ENCODE peak calls at places on chromosomes 12 and 14, in six cellular contexts. One of them, this sample, is unnamed.

GRCh38 chr12:74689071-74689655 is 151.5 kb downstream of the ATXN7L3B start:
- DNase-seq in anterior cingulate cortex: no peak
- DNase-seq in Kasumi-1: peak
- DNase-seq in cardiac septum: no peak
- DNase-seq in neural progenitor cell: peak
- DNase-seq in activated CD4-positive, alpha-beta T cell treated with anti-CD3 and anti-CD28 coated beads, Interleukin-2, amount 10 ng/mL, durations not matched to agents 7 days and 5 days: no peak
- DNase-seq in this sample: no peak

GRCh38 chr14:75793806-75794205 is 132.8 kb downstream of the TTLL5 start:
- DNase-seq in anterior cingulate cortex: no peak
- DNase-seq in Kasumi-1: peak
- DNase-seq in cardiac septum: no peak
- DNase-seq in neural progenitor cell: no peak
- DNase-seq in activated CD4-positive, alpha-beta T cell treated with anti-CD3 and anti-CD28 coated beads, Interleukin-2, amount 10 ng/mL, durations not matched to agents 7 days and 5 days: no peak
- DNase-seq in this sample: no peak

GRCh38 chr14:74913986-74914573 is 9.0 kb downstream of the RPS6KL1 start:
- DNase-seq in anterior cingulate cortex: peak
- DNase-seq in Kasumi-1: peak
- DNase-seq in cardiac septum: peak
- DNase-seq in neural progenitor cell: peak
- DNase-seq in activated CD4-positive, alpha-beta T cell treated with anti-CD3 and anti-CD28 coated beads, Interleukin-2, amount 10 ng/mL, durations not matched to agents 7 days and 5 days: peak
- DNase-seq in this sample: peak

GRCh38 chr12:42873401-42873800 is 283.9 kb upstream of the PRICKLE1 start:
- DNase-seq in anterior cingulate cortex: no peak
- DNase-seq in Kasumi-1: no peak
- DNase-seq in cardiac septum: no peak
- DNase-seq in neural progenitor cell: no peak
- DNase-seq in activated CD4-positive, alpha-beta T cell treated with anti-CD3 and anti-CD28 coated beads, Interleukin-2, amount 10 ng/mL, durations not matched to agents 7 days and 5 days: no peak
- DNase-seq in this sample: no peak

GRCh38 chr12:52798671-52799497 is 3.0 kb upstream of the KRT3 start:
- DNase-seq in anterior cingulate cortex: no peak
- DNase-seq in Kasumi-1: no peak
- DNase-seq in cardiac septum: no peak
- DNase-seq in neural progenitor cell: no peak
- DNase-seq in activated CD4-positive, alpha-beta T cell treated with anti-CD3 and anti-CD28 coated beads, Interleukin-2, amount 10 ng/mL, durations not matched to agents 7 days and 5 days: no peak
- DNase-seq in this sample: no peak

GRCh38 chr14:60944206-60944605 is 36.7 kb downstream of the TRMT5 start:
- DNase-seq in anterior cingulate cortex: no peak
- DNase-seq in Kasumi-1: no peak
- DNase-seq in cardiac septum: no peak
- DNase-seq in neural progenitor cell: peak
- DNase-seq in activated CD4-positive, alpha-beta T cell treated with anti-CD3 and anti-CD28 coated beads, Interleukin-2, amount 10 ng/mL, durations not matched to agents 7 days and 5 days: no peak
- DNase-seq in this sample: no peak

GRCh38 chr12:124493809-124494750 is 73.3 kb downstream of the NCOR2 start:
- DNase-seq in anterior cingulate cortex: no peak
- DNase-seq in Kasumi-1: no peak
- DNase-seq in cardiac septum: no peak
- DNase-seq in neural progenitor cell: no peak
- DNase-seq in activated CD4-positive, alpha-beta T cell treated with anti-CD3 and anti-CD28 coated beads, Interleukin-2, amount 10 ng/mL, durations not matched to agents 7 days and 5 days: no peak
- DNase-seq in this sample: peak

GRCh38 chr14:28142400-28143015 is 624.1 kb upstream of the FOXG1 start:
- DNase-seq in anterior cingulate cortex: no peak
- DNase-seq in Kasumi-1: peak
- DNase-seq in cardiac septum: no peak
- DNase-seq in neural progenitor cell: peak
- DNase-seq in activated CD4-positive, alpha-beta T cell treated with anti-CD3 and anti-CD28 coated beads, Interleukin-2, amount 10 ng/mL, durations not matched to agents 7 days and 5 days: no peak
- DNase-seq in this sample: no peak

GRCh38 chr12:19080918-19081317 is 48.6 kb upstream of the PLEKHA5 start:
- DNase-seq in anterior cingulate cortex: no peak
- DNase-seq in Kasumi-1: no peak
- DNase-seq in cardiac septum: no peak
- DNase-seq in neural progenitor cell: no peak
- DNase-seq in activated CD4-positive, alpha-beta T cell treated with anti-CD3 and anti-CD28 coated beads, Interleukin-2, amount 10 ng/mL, durations not matched to agents 7 days and 5 days: no peak
- DNase-seq in this sample: no peak

GRCh38 chr12:109430244-109430643 is 46.9 kb downstream of the KCTD10 start:
- DNase-seq in anterior cingulate cortex: no peak
- DNase-seq in Kasumi-1: no peak
- DNase-seq in cardiac septum: no peak
- DNase-seq in neural progenitor cell: no peak
- DNase-seq in activated CD4-positive, alpha-beta T cell treated with anti-CD3 and anti-CD28 coated beads, Interleukin-2, amount 10 ng/mL, durations not matched to agents 7 days and 5 days: no peak
- DNase-seq in this sample: no peak

GRCh38 chr14:61752626-61753025 is 9.6 kb upstream of the SNAPC1 start:
- DNase-seq in anterior cingulate cortex: no peak
- DNase-seq in Kasumi-1: peak
- DNase-seq in cardiac septum: no peak
- DNase-seq in neural progenitor cell: no peak
- DNase-seq in activated CD4-positive, alpha-beta T cell treated with anti-CD3 and anti-CD28 coated beads, Interleukin-2, amount 10 ng/mL, durations not matched to agents 7 days and 5 days: no peak
- DNase-seq in this sample: no peak

GRCh38 chr12:60594035-60594711 is 998.3 kb downstream of the SLC16A7 start:
- DNase-seq in anterior cingulate cortex: no peak
- DNase-seq in Kasumi-1: no peak
- DNase-seq in cardiac septum: no peak
- DNase-seq in neural progenitor cell: no peak
- DNase-seq in activated CD4-positive, alpha-beta T cell treated with anti-CD3 and anti-CD28 coated beads, Interleukin-2, amount 10 ng/mL, durations not matched to agents 7 days and 5 days: no peak
- DNase-seq in this sample: no peak

GRCh38 chr12:29516431-29516875 is 19.0 kb upstream of the OVCH1 start:
- DNase-seq in anterior cingulate cortex: no peak
- DNase-seq in Kasumi-1: no peak
- DNase-seq in cardiac septum: no peak
- DNase-seq in neural progenitor cell: no peak
- DNase-seq in activated CD4-positive, alpha-beta T cell treated with anti-CD3 and anti-CD28 coated beads, Interleukin-2, amount 10 ng/mL, durations not matched to agents 7 days and 5 days: no peak
- DNase-seq in this sample: no peak

GRCh38 chr14:103633391-103633790 is 4.4 kb downstream of the KLC1 start:
- DNase-seq in anterior cingulate cortex: no peak
- DNase-seq in Kasumi-1: no peak
- DNase-seq in cardiac septum: no peak
- DNase-seq in neural progenitor cell: peak
- DNase-seq in activated CD4-positive, alpha-beta T cell treated with anti-CD3 and anti-CD28 coated beads, Interleukin-2, amount 10 ng/mL, durations not matched to agents 7 days and 5 days: no peak
- DNase-seq in this sample: no peak

GRCh38 chr12:72346331-72346944 is 74.3 kb downstream of the TRHDE start:
- DNase-seq in anterior cingulate cortex: peak
- DNase-seq in Kasumi-1: peak
- DNase-seq in cardiac septum: no peak
- DNase-seq in neural progenitor cell: peak
- DNase-seq in activated CD4-positive, alpha-beta T cell treated with anti-CD3 and anti-CD28 coated beads, Interleukin-2, amount 10 ng/mL, durations not matched to agents 7 days and 5 days: peak
- DNase-seq in this sample: peak

GRCh38 chr14:93989939-93990338 is 7.2 kb upstream of the CCDC197 start:
- DNase-seq in anterior cingulate cortex: no peak
- DNase-seq in Kasumi-1: no peak
- DNase-seq in cardiac septum: no peak
- DNase-seq in neural progenitor cell: no peak
- DNase-seq in activated CD4-positive, alpha-beta T cell treated with anti-CD3 and anti-CD28 coated beads, Interleukin-2, amount 10 ng/mL, durations not matched to agents 7 days and 5 days: no peak
- DNase-seq in this sample: no peak

GRCh38 chr14:99758121-99758871 is 34.9 kb upstream of the EML1 start:
- DNase-seq in anterior cingulate cortex: no peak
- DNase-seq in Kasumi-1: no peak
- DNase-seq in cardiac septum: peak
- DNase-seq in neural progenitor cell: peak
- DNase-seq in activated CD4-positive, alpha-beta T cell treated with anti-CD3 and anti-CD28 coated beads, Interleukin-2, amount 10 ng/mL, durations not matched to agents 7 days and 5 days: no peak
- DNase-seq in this sample: peak

GRCh38 chr12:127515941-127516340 is 751.0 kb upstream of the TMEM132C start:
- DNase-seq in anterior cingulate cortex: no peak
- DNase-seq in Kasumi-1: no peak
- DNase-seq in cardiac septum: no peak
- DNase-seq in neural progenitor cell: no peak
- DNase-seq in activated CD4-positive, alpha-beta T cell treated with anti-CD3 and anti-CD28 coated beads, Interleukin-2, amount 10 ng/mL, durations not matched to agents 7 days and 5 days: no peak
- DNase-seq in this sample: no peak

GRCh38 chr14:67665886-67666285 is 8.5 kb downstream of the VTI1B start:
- DNase-seq in anterior cingulate cortex: no peak
- DNase-seq in Kasumi-1: no peak
- DNase-seq in cardiac septum: no peak
- DNase-seq in neural progenitor cell: no peak
- DNase-seq in activated CD4-positive, alpha-beta T cell treated with anti-CD3 and anti-CD28 coated beads, Interleukin-2, amount 10 ng/mL, durations not matched to agents 7 days and 5 days: no peak
- DNase-seq in this sample: no peak

GRCh38 chr12:75658826-75659823 is 147.7 kb upstream of the KRR1 start:
- DNase-seq in anterior cingulate cortex: no peak
- DNase-seq in Kasumi-1: peak
- DNase-seq in cardiac septum: no peak
- DNase-seq in neural progenitor cell: no peak
- DNase-seq in activated CD4-positive, alpha-beta T cell treated with anti-CD3 and anti-CD28 coated beads, Interleukin-2, amount 10 ng/mL, durations not matched to agents 7 days and 5 days: peak
- DNase-seq in this sample: peak

GRCh38 chr14:75833326-75834020 is 148.3 kb downstream of the TGFB3 start:
- DNase-seq in anterior cingulate cortex: no peak
- DNase-seq in Kasumi-1: no peak
- DNase-seq in cardiac septum: no peak
- DNase-seq in neural progenitor cell: no peak
- DNase-seq in activated CD4-positive, alpha-beta T cell treated with anti-CD3 and anti-CD28 coated beads, Interleukin-2, amount 10 ng/mL, durations not matched to agents 7 days and 5 days: no peak
- DNase-seq in this sample: no peak

This sample was measured in activated CD4-positive, alpha-beta memory T cell treated with anti-CD3 and anti-CD28 coated beads for 36 hours.